ENCODE peak calls at places on chromosomes 2 and 18, in five cellular contexts. D is DMS153; U is HT1080; S is stimulated activated naive B cell treated with anti-CD40 and anti-IgM and Interleukin-4, amounts not matched to agents 10 μg/mL and 1 μg/mL and 100 μg/mL, for 72 hours; Y is EL. T is an unnamed sample.

GRCh38 chr2:62826141-62826540 is 120.6 kb downstream of the EHBP1 start:
- DNase-seq in D (no peak), U (no peak), S (no peak), Y (peak; percentile 69), T (no peak)

GRCh38 chr2:157874278-157874825 is 1.8 kb downstream of the ACVR1 start:
- DNase-seq in D (no peak), U (no peak), S (no peak), Y (no peak), T (no peak)

GRCh38 chr2:190382851-190383250 is 25.3 kb upstream of the MFSD6 start:
- DNase-seq in D (peak; percentile 60), U (peak; percentile 46), S (no peak), Y (peak; percentile 34), T (no peak)

GRCh38 chr2:31378389-31378788 is 36.2 kb downstream of the XDH start:
- DNase-seq in D (no peak), U (no peak), S (no peak), Y (no peak), T (no peak)

GRCh38 chr2:194602750-194603149 is 1054.3 kb upstream of the SLC39A10 start:
- DNase-seq in D (peak; percentile 82), U (no peak), S (no peak), Y (no peak), T (no peak)

GRCh38 chr18:64132871-64133270 is 16.0 kb downstream of the LINC00305 start:
- DNase-seq in D (no peak), U (no peak), S (no peak), Y (no peak), T (no peak)

GRCh38 chr2:102603904-102604303 is 15.4 kb upstream of the SLC9A2 start:
- DNase-seq in D (no peak), U (no peak), S (no peak), Y (no peak), T (no peak)

GRCh38 chr2:103179800-103180199 is 418.0 kb downstream of the TMEM182 start:
- DNase-seq in D (no peak), U (no peak), S (no peak), Y (no peak), T (no peak)

GRCh38 chr2:207239222-207239674 is 73.5 kb upstream of the KLF7 start:
- DNase-seq in D (no peak), U (peak; percentile 99), S (no peak), Y (peak; percentile 100), T (no peak)

GRCh38 chr2:50840346-50841124 is 191.4 kb downstream of the NRXN1 start:
- DNase-seq in D (no peak), U (no peak), S (no peak), Y (no peak), T (no peak)

GRCh38 chr2:195998070-195998469 is 70.6 kb downstream of the DNAH7 start:
- DNase-seq in D (no peak), U (no peak), S (no peak), Y (no peak), T (no peak)

GRCh38 chr2:154125900-154126299 is 254.2 kb downstream of the GALNT13 start:
- DNase-seq in D (no peak), U (no peak), S (no peak), Y (no peak), T (no peak)

GRCh38 chr2:182049783-182050182 is 64.1 kb downstream of the PPP1R1C start:
- DNase-seq in D (no peak), U (no peak), S (no peak), Y (no peak), T (no peak)

GRCh38 chr18:9209230-9209629 is 72.6 kb downstream of the ANKRD12 start:
- DNase-seq in D (no peak), U (no peak), S (no peak), Y (no peak), T (no peak)

GRCh38 chr18:34287825-34288224 is 63.1 kb upstream of the NOL4 start:
- DNase-seq in D (no peak), U (no peak), S (no peak), Y (no peak), T (no peak)

GRCh38 chr2:96265840-96266569 is at the start of the genes CIAO1 and TMEM127:
- DNase-seq in D (peak; percentile 97), U (peak; percentile 95), S (peak; percentile 99), Y (peak; percentile 99), T (peak; percentile 97)

GRCh38 chr2:43074052-43074451 is 152.4 kb downstream of the ZFP36L2 start:
- DNase-seq in D (no peak), U (no peak), S (no peak), Y (no peak), T (no peak)

GRCh38 chr2:234243871-234244565 is 193.5 kb downstream of the SPP2 start:
- DNase-seq in D (peak; percentile 16), U (peak; percentile 48), S (no peak), Y (no peak), T (no peak)

GRCh38 chr18:48486762-48487161 is 52.1 kb upstream of the CTIF start:
- DNase-seq in D (no peak), U (no peak), S (no peak), Y (peak; percentile 59), T (no peak)

GRCh38 chr2:233085037-233085838 is 25.1 kb downstream of the INPP5D start:
- DNase-seq in D (no peak), U (no peak), S (no peak), Y (no peak), T (no peak)

GRCh38 chr2:205366336-205367060 is 315.8 kb upstream of the NRP2 start:
- DNase-seq in D (no peak), U (peak; percentile 47), S (no peak), Y (no peak), T (no peak)

GRCh38 chr2:240974771-240975572 is 23.4 kb upstream of the SNED1 start:
- DNase-seq in D (no peak), U (peak; percentile 19), S (no peak), Y (peak; percentile 19), T (no peak)